ENCODE peak calls at places on chromosomes 4 and X, in nine cellular contexts. One of them, this sample, is unnamed.

GRCh38 chr4:133152801-133153526 is 3.9 kb downstream of the PCDH10 start:
- DNase-seq in GM12865: no peak
- DNase-seq in thoracic aorta: no peak
- DNase-seq in bronchial epithelial cell: no peak
- DNase-seq in prostate gland: no peak
- DNase-seq in right atrium auricular region: no peak
- DNase-seq in fibroblast of pulmonary artery: peak; percentile 38
- DNase-seq in tibial artery: no peak
- DNase-seq in upper lobe of left lung: no peak
- DNase-seq in this sample: peak; percentile 6

GRCh38 chr4:137032242-137032641 is 500.1 kb downstream of the PCDH18 start:
- DNase-seq in thoracic aorta: no peak
- DNase-seq in right atrium auricular region: no peak
- DNase-seq in fibroblast of pulmonary artery: peak; percentile 4
- DNase-seq in tibial artery: no peak
- DNase-seq in prostate gland: no peak
- DNase-seq in bronchial epithelial cell: no peak
- DNase-seq in upper lobe of left lung: no peak
- DNase-seq in GM12865: no peak
- DNase-seq in this sample: no peak

GRCh38 chr4:181939199-181939945 is 303.8 kb upstream of the TENM3 start:
- DNase-seq in right atrium auricular region: no peak
- DNase-seq in fibroblast of pulmonary artery: peak; percentile 21
- DNase-seq in bronchial epithelial cell: no peak
- DNase-seq in GM12865: no peak
- DNase-seq in upper lobe of left lung: peak; percentile 17
- DNase-seq in tibial artery: no peak
- DNase-seq in thoracic aorta: no peak
- DNase-seq in prostate gland: no peak
- DNase-seq in this sample: no peak

GRCh38 chr4:80235451-80235850 is 31.0 kb upstream of the FGF5 start:
- DNase-seq in upper lobe of left lung: no peak
- DNase-seq in bronchial epithelial cell: peak; percentile 76
- DNase-seq in right atrium auricular region: no peak
- DNase-seq in prostate gland: no peak
- DNase-seq in GM12865: no peak
- DNase-seq in tibial artery: no peak
- DNase-seq in thoracic aorta: no peak
- DNase-seq in fibroblast of pulmonary artery: no peak
- DNase-seq in this sample: no peak

GRCh38 chrX:119693032-119693995 is at the start of gene SEPTIN6:
- DNase-seq in fibroblast of pulmonary artery: peak; percentile 69
- DNase-seq in thoracic aorta: peak; percentile 3
- DNase-seq in GM12865: peak; percentile 94
- DNase-seq in tibial artery: peak; percentile 47
- DNase-seq in right atrium auricular region: no peak
- DNase-seq in bronchial epithelial cell: peak; percentile 18
- DNase-seq in upper lobe of left lung: peak; percentile 91
- DNase-seq in prostate gland: peak; percentile 40
- DNase-seq in this sample: peak; percentile 68

GRCh38 chr4:23717528-23718248 is 172.2 kb downstream of the PPARGC1A start:
- DNase-seq in prostate gland: no peak
- DNase-seq in upper lobe of left lung: no peak
- DNase-seq in fibroblast of pulmonary artery: peak; percentile 48
- DNase-seq in right atrium auricular region: no peak
- DNase-seq in thoracic aorta: no peak
- DNase-seq in bronchial epithelial cell: peak; percentile 36
- DNase-seq in GM12865: peak; percentile 7
- DNase-seq in tibial artery: no peak
- DNase-seq in this sample: peak; percentile 58

GRCh38 chr4:26365537-26366150 is 44.8 kb downstream of the RBPJ start:
- DNase-seq in fibroblast of pulmonary artery: no peak
- DNase-seq in tibial artery: no peak
- DNase-seq in thoracic aorta: no peak
- DNase-seq in upper lobe of left lung: no peak
- DNase-seq in prostate gland: no peak
- DNase-seq in GM12865: no peak
- DNase-seq in right atrium auricular region: no peak
- DNase-seq in bronchial epithelial cell: no peak
- DNase-seq in this sample: no peak

GRCh38 chr4:83708500-83709175 is 172.7 kb downstream of the GPAT3 start:
- DNase-seq in right atrium auricular region: no peak
- DNase-seq in GM12865: no peak
- DNase-seq in fibroblast of pulmonary artery: no peak
- DNase-seq in prostate gland: no peak
- DNase-seq in upper lobe of left lung: no peak
- DNase-seq in thoracic aorta: no peak
- DNase-seq in tibial artery: no peak
- DNase-seq in bronchial epithelial cell: no peak
- DNase-seq in this sample: no peak

GRCh38 chr4:164596318-164596878 is 157.5 kb upstream of the SMIM31 start:
- DNase-seq in bronchial epithelial cell: no peak
- DNase-seq in prostate gland: no peak
- DNase-seq in upper lobe of left lung: peak; percentile 47
- DNase-seq in right atrium auricular region: no peak
- DNase-seq in GM12865: peak; percentile 21
- DNase-seq in fibroblast of pulmonary artery: no peak
- DNase-seq in tibial artery: no peak
- DNase-seq in thoracic aorta: no peak
- DNase-seq in this sample: no peak

GRCh38 chr4:188023682-188024081 is 28.1 kb downstream of the ZFP42 start:
- DNase-seq in bronchial epithelial cell: no peak
- DNase-seq in tibial artery: no peak
- DNase-seq in fibroblast of pulmonary artery: no peak
- DNase-seq in right atrium auricular region: no peak
- DNase-seq in prostate gland: no peak
- DNase-seq in thoracic aorta: no peak
- DNase-seq in GM12865: no peak
- DNase-seq in upper lobe of left lung: no peak
- DNase-seq in this sample: no peak

GRCh38 chrX:39896951-39897740 is 200.6 kb downstream of the BCOR start:
- DNase-seq in tibial artery: peak; percentile 30
- DNase-seq in bronchial epithelial cell: peak; percentile 74
- DNase-seq in fibroblast of pulmonary artery: peak; percentile 69
- DNase-seq in prostate gland: peak; percentile 48
- DNase-seq in right atrium auricular region: no peak
- DNase-seq in GM12865: no peak
- DNase-seq in upper lobe of left lung: no peak
- DNase-seq in thoracic aorta: no peak
- DNase-seq in this sample: peak; percentile 66

GRCh38 chrX:8868070-8868795 is 67.0 kb upstream of the FAM9A start:
- DNase-seq in GM12865: no peak
- DNase-seq in tibial artery: no peak
- DNase-seq in upper lobe of left lung: no peak
- DNase-seq in thoracic aorta: no peak
- DNase-seq in right atrium auricular region: no peak
- DNase-seq in bronchial epithelial cell: peak; percentile 96
- DNase-seq in fibroblast of pulmonary artery: peak; percentile 82
- DNase-seq in prostate gland: no peak
- DNase-seq in this sample: peak; percentile 71

GRCh38 chr4:154908168-154908567 is 127.1 kb downstream of the RBM46 start:
- DNase-seq in upper lobe of left lung: no peak
- DNase-seq in prostate gland: no peak
- DNase-seq in tibial artery: no peak
- DNase-seq in fibroblast of pulmonary artery: no peak
- DNase-seq in thoracic aorta: no peak
- DNase-seq in GM12865: no peak
- DNase-seq in bronchial epithelial cell: peak; percentile 88
- DNase-seq in right atrium auricular region: no peak
- DNase-seq in this sample: peak; percentile 10

GRCh38 chr4:55865228-55865806 is 11.9 kb downstream of the EXOC1 start:
- DNase-seq in GM12865: no peak
- DNase-seq in thoracic aorta: no peak
- DNase-seq in prostate gland: no peak
- DNase-seq in fibroblast of pulmonary artery: peak; percentile 53
- DNase-seq in tibial artery: no peak
- DNase-seq in right atrium auricular region: no peak
- DNase-seq in bronchial epithelial cell: peak; percentile 81
- DNase-seq in upper lobe of left lung: no peak
- DNase-seq in this sample: peak; percentile 72

GRCh38 chrX:119783026-119783425 is 8.4 kb downstream of the RPL39 start:
- DNase-seq in prostate gland: no peak
- DNase-seq in right atrium auricular region: no peak
- DNase-seq in fibroblast of pulmonary artery: no peak
- DNase-seq in bronchial epithelial cell: no peak
- DNase-seq in thoracic aorta: no peak
- DNase-seq in tibial artery: no peak
- DNase-seq in upper lobe of left lung: no peak
- DNase-seq in GM12865: peak; percentile 27
- DNase-seq in this sample: no peak

GRCh38 chr4:73481356-73481755 is at the start of gene AFM:
- DNase-seq in tibial artery: no peak
- DNase-seq in GM12865: no peak
- DNase-seq in prostate gland: no peak
- DNase-seq in upper lobe of left lung: no peak
- DNase-seq in fibroblast of pulmonary artery: no peak
- DNase-seq in right atrium auricular region: no peak
- DNase-seq in thoracic aorta: no peak
- DNase-seq in bronchial epithelial cell: no peak
- DNase-seq in this sample: no peak

GRCh38 chrX:150366951-150367545 is 3.9 kb downstream of the MAMLD1 start:
- DNase-seq in bronchial epithelial cell: no peak
- DNase-seq in right atrium auricular region: no peak
- DNase-seq in upper lobe of left lung: no peak
- DNase-seq in tibial artery: no peak
- DNase-seq in fibroblast of pulmonary artery: peak; percentile 70
- DNase-seq in GM12865: no peak
- DNase-seq in thoracic aorta: no peak
- DNase-seq in prostate gland: no peak
- DNase-seq in this sample: peak; percentile 46

GRCh38 chr4:156676116-156676851 is 295.3 kb downstream of the PDGFC start:
- DNase-seq in bronchial epithelial cell: peak; percentile 9
- DNase-seq in upper lobe of left lung: no peak
- DNase-seq in tibial artery: no peak
- DNase-seq in fibroblast of pulmonary artery: no peak
- DNase-seq in prostate gland: no peak
- DNase-seq in thoracic aorta: no peak
- DNase-seq in GM12865: no peak
- DNase-seq in right atrium auricular region: no peak
- DNase-seq in this sample: no peak

GRCh38 chr4:145956288-145956890 is 17.8 kb upstream of the ZNF827 start:
- DNase-seq in upper lobe of left lung: no peak
- DNase-seq in thoracic aorta: no peak
- DNase-seq in fibroblast of pulmonary artery: peak; percentile 59
- DNase-seq in prostate gland: no peak
- DNase-seq in GM12865: peak; percentile 71
- DNase-seq in bronchial epithelial cell: no peak
- DNase-seq in right atrium auricular region: no peak
- DNase-seq in tibial artery: no peak
- DNase-seq in this sample: peak; percentile 64

GRCh38 chr4:176034498-176034897 is 31.1 kb upstream of the WDR17 start:
- DNase-seq in thoracic aorta: no peak
- DNase-seq in tibial artery: no peak
- DNase-seq in GM12865: peak; percentile 41
- DNase-seq in right atrium auricular region: no peak
- DNase-seq in bronchial epithelial cell: peak; percentile 42
- DNase-seq in prostate gland: no peak
- DNase-seq in upper lobe of left lung: no peak
- DNase-seq in fibroblast of pulmonary artery: peak; percentile 61
- DNase-seq in this sample: peak; percentile 72
- TF ChIP-seq CTCF in thoracic aorta: peak; percentile 46
- TF ChIP-seq CTCF in tibial artery: peak; percentile 41
- TF ChIP-seq CTCF in GM12865: peak; percentile 9
- TF ChIP-seq CTCF in right atrium auricular region: no peak
- TF ChIP-seq CTCF in bronchial epithelial cell: peak; percentile 1
- TF ChIP-seq CTCF in prostate gland: peak; percentile 39
- TF ChIP-seq CTCF in upper lobe of left lung: no peak
- TF ChIP-seq CTCF in fibroblast of pulmonary artery: peak; percentile 13
- TF ChIP-seq CTCF in this sample: peak; percentile 9

DNA sequence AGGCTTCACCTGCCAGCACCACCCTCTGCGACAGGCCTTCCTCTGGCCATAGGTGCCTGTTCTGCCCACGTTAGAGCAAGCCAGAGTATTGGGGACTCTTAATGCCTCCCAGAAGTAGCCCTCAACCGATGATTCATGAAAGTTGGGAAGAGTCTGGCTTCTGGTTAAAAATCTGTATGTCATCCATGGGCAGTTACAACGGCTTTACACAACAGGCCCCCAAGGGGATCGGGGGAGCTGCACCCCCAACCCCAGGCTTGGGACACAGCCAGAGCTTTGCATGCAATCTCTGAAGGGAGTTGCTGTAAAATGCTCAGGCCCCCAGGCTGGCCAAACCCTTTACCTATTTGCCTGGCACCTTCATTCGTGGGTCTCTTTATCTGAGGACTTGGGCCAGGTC is 5.4 kb upstream of the CYTL1 start:
- DNase-seq in fibroblast of pulmonary artery: peak; percentile 20
- DNase-seq in prostate gland: no peak
- DNase-seq in right atrium auricular region: no peak
- DNase-seq in tibial artery: peak; percentile 74
- DNase-seq in thoracic aorta: no peak
- DNase-seq in GM12865: no peak
- DNase-seq in upper lobe of left lung: no peak
- DNase-seq in bronchial epithelial cell: no peak
- DNase-seq in this sample: no peak
- H3K4me3 ChIP-seq in fibroblast of pulmonary artery: no peak overlapping the region
- H3K4me3 ChIP-seq in prostate gland: no peak overlapping the region
- H3K4me3 ChIP-seq in right atrium auricular region: no peak overlapping the region
- H3K4me3 ChIP-seq in tibial artery: no peak overlapping the region
- H3K4me3 ChIP-seq in thoracic aorta: no peak overlapping the region
- H3K4me3 ChIP-seq in GM12865: no peak overlapping the region
- H3K4me3 ChIP-seq in upper lobe of left lung: no peak overlapping the region
- H3K4me3 ChIP-seq in bronchial epithelial cell: no peak overlapping the region
- H3K4me3 ChIP-seq in this sample: no peak overlapping the region

DNA sequence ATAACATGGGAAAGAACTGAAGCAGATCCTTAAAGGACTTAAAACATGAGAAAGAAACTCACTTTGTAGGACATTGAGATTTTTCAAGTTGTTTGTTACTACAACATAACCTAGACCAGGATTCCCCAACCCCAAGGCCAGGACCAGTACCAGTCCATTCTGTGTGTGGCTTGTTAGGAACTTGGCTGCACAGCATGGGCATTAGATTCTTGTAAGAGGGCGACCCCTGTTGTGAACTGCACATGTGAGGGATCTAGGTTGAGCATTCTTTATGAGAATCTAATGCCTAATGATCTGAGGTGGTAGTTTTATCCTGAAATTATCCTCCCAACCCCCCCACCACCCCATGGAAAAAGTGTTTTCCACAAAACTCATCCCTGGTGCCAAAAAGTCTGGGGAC is 566.1 kb downstream of the KCTD8 start:
- DNase-seq in GM12865: peak; percentile 5
- DNase-seq in bronchial epithelial cell: no peak
- DNase-seq in fibroblast of pulmonary artery: no peak
- DNase-seq in thoracic aorta: no peak
- DNase-seq in upper lobe of left lung: no peak
- DNase-seq in prostate gland: no peak
- DNase-seq in tibial artery: no peak
- DNase-seq in right atrium auricular region: no peak
- DNase-seq in this sample: no peak
- TF ChIP-seq CTCF in GM12865: no peak
- TF ChIP-seq CTCF in bronchial epithelial cell: no peak
- TF ChIP-seq CTCF in fibroblast of pulmonary artery: no peak
- TF ChIP-seq CTCF in thoracic aorta: no peak
- TF ChIP-seq CTCF in upper lobe of left lung: no peak
- TF ChIP-seq CTCF in prostate gland: no peak
- TF ChIP-seq CTCF in tibial artery: no peak
- TF ChIP-seq CTCF in right atrium auricular region: no peak
- TF ChIP-seq CTCF in this sample: no peak

DNA sequence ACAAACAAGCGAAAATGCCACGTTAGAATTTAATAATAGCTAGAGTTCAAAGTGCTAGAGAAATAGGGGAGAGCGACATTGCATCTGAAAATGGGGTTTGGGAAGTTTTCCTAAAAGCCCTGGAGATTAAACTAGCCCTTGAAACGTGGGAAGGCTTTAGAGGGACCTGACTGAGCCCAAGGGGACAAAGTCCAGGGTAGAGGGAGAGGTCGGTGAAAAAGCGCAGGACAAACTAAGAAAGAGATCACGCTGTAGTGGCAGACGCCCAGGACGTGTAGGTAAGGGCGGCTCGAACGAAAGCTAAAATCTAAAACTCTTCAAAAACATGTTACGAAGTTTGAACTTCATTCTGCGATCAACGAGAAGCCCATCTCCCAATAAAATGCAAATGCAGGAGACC is 1.1 kb upstream of the ATP11C start:
- DNase-seq in right atrium auricular region: no peak
- DNase-seq in GM12865: no peak
- DNase-seq in tibial artery: no peak
- DNase-seq in bronchial epithelial cell: no peak
- DNase-seq in prostate gland: no peak
- DNase-seq in upper lobe of left lung: no peak
- DNase-seq in fibroblast of pulmonary artery: no peak
- DNase-seq in thoracic aorta: no peak
- DNase-seq in this sample: no peak
- H3K4me3 ChIP-seq in right atrium auricular region: peak overlapping the region; percentile 79
- H3K4me3 ChIP-seq in GM12865: peak overlapping the region; percentile 66
- H3K4me3 ChIP-seq in tibial artery: peak overlapping the region; percentile 90
- H3K4me3 ChIP-seq in bronchial epithelial cell: peak overlapping the region; percentile 71
- H3K4me3 ChIP-seq in prostate gland: peak overlapping the region; percentile 67
- H3K4me3 ChIP-seq in upper lobe of left lung: peak overlapping the region; percentile 86
- H3K4me3 ChIP-seq in fibroblast of pulmonary artery: peak overlapping the region; percentile 74
- H3K4me3 ChIP-seq in thoracic aorta: peak overlapping the region; percentile 87
- H3K4me3 ChIP-seq in this sample: peak overlapping the region; percentile 63

This sample was measured in foreskin fibroblast.